ENCODE peak calls at places on chromosomes 3 and 15, in six cellular contexts. O is GM10248, E is neural crest cell, Q is brain microvascular endothelial cell, B is cardiac fibroblast, H is AG09309. L is an unnamed sample.

GRCh38 chr3:132435911-132436425 is 18.7 kb downstream of the DNAJC13 start:
- DNase-seq in Q (no peak), B (peak), O (no peak), H (no peak), E (no peak), L (no peak)

GRCh38 chr3:46213201-46213600 is 5.1 kb upstream of the CCR1 start:
- DNase-seq in E (no peak), Q (no peak), O (no peak), H (no peak), B (no peak), L (no peak)

GRCh38 chr3:132726341-132726823 is 4.2 kb upstream of the NPHP3 start:
- DNase-seq in Q (no peak), B (peak), E (no peak), H (no peak), O (peak), L (peak)

GRCh38 chr3:186138272-186138981 is 29.5 kb upstream of the ETV5 start:
- DNase-seq in O (no peak), H (no peak), B (no peak), E (no peak), Q (no peak), L (no peak)

GRCh38 chr3:58173670-58174472 is 36.9 kb downstream of the DNASE1L3 start:
- DNase-seq in Q (no peak), B (peak), O (peak), H (no peak), E (no peak), L (peak)

GRCh38 chr3:43764012-43764411 is 73.3 kb downstream of the ABHD5 start:
- DNase-seq in H (no peak), E (no peak), B (no peak), Q (no peak), O (no peak), L (peak)

GRCh38 chr15:67083135-67083766 is 17.8 kb downstream of the SMAD3 start:
- DNase-seq in Q (no peak), E (no peak), O (no peak), H (no peak), B (peak), L (no peak)

GRCh38 chr15:52441846-52442245 is 86.8 kb downstream of the MYO5A start:
- DNase-seq in B (peak), E (no peak), O (no peak), H (no peak), Q (no peak), L (no peak)

GRCh38 chr3:170488802-170489201 is 70.1 kb downstream of the CLDN11 start:
- DNase-seq in H (peak), O (no peak), Q (peak), E (no peak), B (peak), L (no peak)

GRCh38 chr3:138327831-138328230 is 1.8 kb downstream of the NME9 start:
- DNase-seq in H (no peak), O (no peak), B (no peak), E (no peak), Q (no peak), L (no peak)

GRCh38 chr3:136947477-136947876 is 10.3 kb upstream of the IL20RB start:
- DNase-seq in B (no peak), H (no peak), Q (no peak), E (no peak), O (no peak), L (no peak)

DNA sequence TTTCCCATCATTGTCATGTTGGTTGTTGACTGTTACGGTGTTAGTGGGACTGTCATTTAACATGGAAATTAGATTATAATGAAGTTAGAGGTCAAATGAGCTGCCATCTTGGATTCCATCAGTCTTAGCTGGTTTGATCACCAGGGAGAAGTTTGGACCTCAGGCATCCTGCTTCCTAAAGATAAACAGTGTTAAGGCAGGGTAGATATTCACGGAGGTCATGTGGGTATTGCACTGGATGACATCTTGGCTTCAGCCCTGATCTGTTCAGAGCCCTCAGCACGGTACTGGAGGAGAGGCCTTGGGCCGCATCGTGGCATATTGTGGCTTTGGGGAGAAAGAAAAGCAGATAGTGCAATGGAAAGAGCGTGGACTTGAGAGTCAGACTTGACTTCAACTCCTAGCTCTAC is 11.1 kb upstream of the MUC20 start:
- DNase-seq in O (no peak), H (no peak), B (no peak), E (no peak), Q (no peak), L (no peak)
- TF ChIP-seq CTCF in O (no peak), H (no peak), B (no peak), E (no peak), Q (no peak), L (no peak)

GRCh38 chr3:85110393-85110792 is 151.6 kb downstream of the CADM2 start:
- DNase-seq in B (no peak), H (no peak), Q (no peak), E (no peak), O (no peak), L (no peak)
- TF ChIP-seq CTCF in B (no peak), H (no peak), Q (no peak), E (no peak), O (no peak), L (no peak)

GRCh38 chr3:53858096-53858741 is 11.9 kb downstream of the IL17RB start:
- DNase-seq in Q (no peak), E (no peak), B (no peak), O (no peak), H (no peak), L (no peak)
- TF ChIP-seq CTCF in Q (peak), E (no peak), B (no peak), O (no peak), H (no peak), L (no peak)

GRCh38 chr15:53811530-53811929 is 52.1 kb upstream of the WDR72 start:
- DNase-seq in Q (no peak), B (no peak), H (no peak), E (no peak), O (no peak), L (no peak)
- TF ChIP-seq CTCF in Q (no peak), B (no peak), H (no peak), E (peak), O (no peak), L (no peak)

GRCh38 chr15:86040360-86041095 is 39.1 kb upstream of the AGBL1 start:
- DNase-seq in Q (no peak), B (no peak), E (no peak), H (no peak), O (no peak), L (no peak)

DNA sequence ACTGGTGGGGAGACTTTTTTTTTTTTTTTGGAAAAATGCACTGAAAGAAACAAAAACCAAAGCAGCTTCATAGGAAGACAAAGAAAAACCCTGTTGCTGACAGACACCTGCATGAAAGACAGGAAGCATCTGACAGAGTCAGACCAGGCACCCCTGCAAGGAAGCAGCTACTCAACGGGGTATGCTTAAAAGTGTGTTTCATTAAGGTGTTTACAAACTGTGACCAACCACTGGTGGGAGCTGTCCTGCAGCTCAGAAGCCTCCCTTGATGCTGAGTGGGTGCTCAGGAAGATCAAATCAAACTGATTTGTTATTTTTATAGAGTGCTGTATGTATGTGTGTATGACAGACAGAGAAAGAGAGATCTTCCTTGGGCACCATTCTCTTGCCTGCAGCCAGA is 34.7 kb upstream of the AGBL1 start:
- DNase-seq in O (no peak), E (no peak), Q (no peak), B (no peak), H (no peak), L (no peak)
- TF ChIP-seq CTCF in O (no peak), E (no peak), Q (no peak), B (no peak), H (no peak), L (no peak)

GRCh38 chr3:15521573-15521965 is at the start of gene COLQ:
- DNase-seq in Q (no peak), B (peak), E (no peak), O (no peak), H (no peak), L (no peak)

GRCh38 chr3:15520804-15521572 is 518 bp downstream of the COLQ start:
- DNase-seq in B (no peak), O (no peak), E (no peak), Q (no peak), H (no peak), L (no peak)

GRCh38 chr3:15514663-15515357 is 6.7 kb downstream of the COLQ start:
- DNase-seq in Q (no peak), O (no peak), H (no peak), E (no peak), B (no peak), L (no peak)

GRCh38 chr3:15520185-15520584 is 1.3 kb downstream of the COLQ start:
- DNase-seq in E (no peak), Q (no peak), O (no peak), H (no peak), B (no peak), L (no peak)

GRCh38 chr3:15519096-15519495 is 2.4 kb downstream of the COLQ start:
- DNase-seq in H (no peak), B (no peak), O (no peak), Q (no peak), E (no peak), L (no peak)
- TF ChIP-seq CTCF in H (no peak), B (no peak), O (no peak), Q (no peak), E (no peak), L (no peak)

GRCh38 chr3:124657138-124657537 is 73.1 kb upstream of the UMPS start:
- DNase-seq in E (no peak), B (no peak), O (no peak), H (no peak), Q (no peak), L (no peak)
- TF ChIP-seq CTCF in E (no peak), B (no peak), O (no peak), H (no peak), Q (no peak), L (no peak)

GRCh38 chr15:93331545-93332117 is 242.6 kb upstream of the RGMA start:
- DNase-seq in B (no peak), H (no peak), E (no peak), O (no peak), Q (no peak), L (no peak)

GRCh38 chr15:93330862-93331544 is 242.0 kb upstream of the RGMA start:
- DNase-seq in H (no peak), E (no peak), B (no peak), O (no peak), Q (no peak), L (no peak)

DNA sequence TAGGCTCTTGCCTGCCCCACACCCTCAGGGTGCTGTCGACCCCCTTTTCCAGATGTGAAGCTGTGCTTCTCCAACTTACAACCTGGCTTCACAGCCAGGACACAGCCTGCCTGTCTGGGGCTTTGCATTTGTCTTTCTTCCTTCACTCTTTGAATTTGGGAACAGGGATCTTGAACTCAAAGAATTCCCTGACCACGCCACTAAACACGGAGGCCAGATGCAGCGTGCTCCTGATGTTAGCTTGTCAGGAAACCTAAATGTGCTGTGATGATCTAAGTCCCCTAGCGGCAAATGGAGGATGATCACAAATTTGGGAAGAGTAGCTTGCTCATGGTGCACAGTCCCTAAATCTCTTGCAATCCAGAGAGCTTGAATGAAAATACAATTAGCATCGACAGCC is 244.8 kb upstream of the RGMA start:
- DNase-seq in B (no peak), H (no peak), Q (no peak), E (no peak), O (no peak), L (no peak)
- TF ChIP-seq CTCF in B (no peak), H (no peak), Q (no peak), E (peak), O (no peak), L (no peak)

L was measured in GM13977.